ENCODE peak calls at places on chromosome 10, in six cellular contexts. F is HCT116, W is OCI-LY7, T is ascending aorta, O is epithelial cell of esophagus, U is NB4. C is an unnamed sample.
A peak's percentile ranks its signal among the peaks of the same experiment; 100 is the strongest.

GRCh38 chr10:72509951-72510350 is 115.9 kb downstream of the MICU1 start:
- DNase-seq in F (no peak), W (no peak), T (no peak), O (no peak), U (peak; percentile 76), C (no peak)

GRCh38 chr10:111835562-111835961 is 348.0 kb downstream of the GPAM start:
- DNase-seq in F (no peak), W (no peak), T (no peak), O (peak; percentile 1), U (no peak), C (no peak)

GRCh38 chr10:24408365-24408764 is 199.4 kb downstream of the KIAA1217 start:
- DNase-seq in F (no peak), W (no peak), T (no peak), O (no peak), U (no peak), C (no peak)

GRCh38 chr10:130455791-130456190 is 319.6 kb downstream of the GLRX3 start:
- DNase-seq in F (no peak), W (no peak), T (no peak), O (no peak), U (no peak), C (no peak)

GRCh38 chr10:58023341-58024073 is 244.2 kb downstream of the IPMK start:
- DNase-seq in F (no peak), W (no peak), T (no peak), O (peak; percentile 81), U (no peak), C (no peak)

GRCh38 chr10:70836319-70836718 is 20.6 kb downstream of the SGPL1 start:
- DNase-seq in F (no peak), W (no peak), T (no peak), O (no peak), U (no peak), C (no peak)

GRCh38 chr10:21500578-21500910 is 24.9 kb downstream of the SKIDA1 start:
- DNase-seq in F (no peak), W (no peak), T (no peak), O (no peak), U (no peak), C (no peak)

GRCh38 chr10:31419394-31420063 is 100.5 kb downstream of the ZEB1 start:
- DNase-seq in F (no peak), W (no peak), T (no peak), O (peak; percentile 16), U (peak; percentile 4), C (no peak)

GRCh38 chr10:48465860-48466521 is 138.9 kb downstream of the ARHGAP22 start:
- DNase-seq in F (no peak), W (no peak), T (peak; percentile 44), O (peak; percentile 35), U (no peak), C (no peak)

GRCh38 chr10:127486355-127486754 is 62.8 kb upstream of the NPS start:
- DNase-seq in F (no peak), W (no peak), T (no peak), O (no peak), U (no peak), C (no peak)

GRCh38 chr10:96565774-96566173 is 21.0 kb downstream of the TM9SF3 start:
- DNase-seq in F (no peak), W (no peak), T (no peak), O (no peak), U (no peak), C (no peak)

GRCh38 chr10:68633816-68634466 is 73.8 kb downstream of the TET1 start:
- DNase-seq in F (no peak), W (no peak), T (peak; percentile 5), O (no peak), U (no peak), C (peak; percentile 12)

GRCh38 chr10:43844236-43844635 is 195.6 kb upstream of the ZNF32 start:
- DNase-seq in F (no peak), W (no peak), T (no peak), O (no peak), U (no peak), C (no peak)

GRCh38 chr10:111379521-111379920 is 302.7 kb downstream of the ADRA2A start:
- DNase-seq in F (no peak), W (no peak), T (no peak), O (no peak), U (no peak), C (no peak)

GRCh38 chr10:44761076-44761475 is 150.1 kb upstream of the TMEM72 start:
- DNase-seq in F (no peak), W (no peak), T (no peak), O (no peak), U (no peak), C (no peak)

GRCh38 chr10:59362991-59363390 is 642 bp upstream of the FAM13C start:
- DNase-seq in F (no peak), W (no peak), T (peak; percentile 84), O (peak; percentile 70), U (no peak), C (no peak)

GRCh38 chr10:3766046-3766761 is 18.8 kb downstream of the KLF6 start:
- DNase-seq in F (no peak), W (no peak), T (peak; percentile 31), O (peak; percentile 89), U (no peak), C (no peak)

GRCh38 chr10:59995862-59996261 is 89.5 kb upstream of the CCDC6 start:
- DNase-seq in F (no peak), W (no peak), T (no peak), O (peak; percentile 71), U (no peak), C (no peak)

GRCh38 chr10:12333382-12334185 is 15.8 kb upstream of the CAMK1D start:
- DNase-seq in F (peak; percentile 78), W (no peak), T (peak; percentile 96), O (peak; percentile 97), U (peak; percentile 83), C (peak; percentile 83)

GRCh38 chr10:62188021-62188616 is 80.5 kb downstream of the RTKN2 start:
- DNase-seq in F (no peak), W (no peak), T (no peak), O (peak; percentile 7), U (no peak), C (no peak)

GRCh38 chr10:71531485-71532446 is 135.0 kb downstream of the CDH23 start:
- DNase-seq in F (no peak), W (peak; percentile 37), T (no peak), O (peak; percentile 13), U (peak; percentile 64), C (peak; percentile 40)

GRCh38 chr10:120422459-120422858 is 34.6 kb upstream of the PLPP4 start:
- DNase-seq in F (no peak), W (no peak), T (no peak), O (peak; percentile 62), U (no peak), C (no peak)

GRCh38 chr10:83248232-83248631 is 891.1 kb upstream of the GHITM start:
- DNase-seq in F (no peak), W (no peak), T (no peak), O (no peak), U (no peak), C (no peak)

GRCh38 chr10:37390901-37391300 is 265.5 kb downstream of the ANKRD30A start:
- DNase-seq in F (no peak), W (no peak), T (no peak), O (no peak), U (peak; percentile 17), C (no peak)

GRCh38 chr10:60963441-60964256 is 19.7 kb upstream of the RHOBTB1 start:
- DNase-seq in F (no peak), W (no peak), T (no peak), O (peak; percentile 70), U (no peak), C (no peak)

GRCh38 chr10:88131561-88132139 is 268.2 kb downstream of the PTEN start:
- DNase-seq in F (no peak), W (no peak), T (peak; percentile 83), O (peak; percentile 89), U (no peak), C (no peak)

GRCh38 chr10:7300327-7300726 is 110.5 kb downstream of the SFMBT2 start:
- DNase-seq in F (no peak), W (no peak), T (no peak), O (no peak), U (no peak), C (no peak)

GRCh38 chr10:30051220-30051619 is 8.2 kb downstream of the JCAD start:
- DNase-seq in F (no peak), W (no peak), T (no peak), O (no peak), U (no peak), C (no peak)

DNA sequence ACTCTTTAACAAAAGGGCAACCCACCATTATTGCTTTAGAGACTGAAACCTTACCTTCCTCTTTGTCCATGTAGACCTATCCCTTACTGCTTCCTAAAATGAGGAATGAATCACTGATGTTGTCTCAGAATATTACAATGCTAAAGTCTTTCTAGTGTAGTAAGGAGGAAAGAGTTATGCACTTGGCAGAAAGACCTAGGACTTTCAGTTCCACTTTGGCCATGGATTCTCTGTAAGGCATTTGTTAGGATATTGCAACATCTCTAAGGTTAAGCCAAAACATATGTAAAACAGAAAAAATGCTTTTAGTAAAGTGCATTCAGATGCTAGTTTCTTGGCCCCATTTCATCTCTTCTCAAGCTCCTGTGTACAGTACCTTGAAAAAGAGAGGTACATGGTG is 230.9 kb downstream of the PARD3 start:
- DNase-seq in F (no peak), W (no peak), T (no peak), O (peak; percentile 74), U (peak; percentile 27), C (no peak)
- H3K4me3 ChIP-seq in F (no peak overlapping the region), W (no peak overlapping the region), T (no peak overlapping the region), O (no peak overlapping the region), U (no peak overlapping the region), C (no peak overlapping the region)

DNA sequence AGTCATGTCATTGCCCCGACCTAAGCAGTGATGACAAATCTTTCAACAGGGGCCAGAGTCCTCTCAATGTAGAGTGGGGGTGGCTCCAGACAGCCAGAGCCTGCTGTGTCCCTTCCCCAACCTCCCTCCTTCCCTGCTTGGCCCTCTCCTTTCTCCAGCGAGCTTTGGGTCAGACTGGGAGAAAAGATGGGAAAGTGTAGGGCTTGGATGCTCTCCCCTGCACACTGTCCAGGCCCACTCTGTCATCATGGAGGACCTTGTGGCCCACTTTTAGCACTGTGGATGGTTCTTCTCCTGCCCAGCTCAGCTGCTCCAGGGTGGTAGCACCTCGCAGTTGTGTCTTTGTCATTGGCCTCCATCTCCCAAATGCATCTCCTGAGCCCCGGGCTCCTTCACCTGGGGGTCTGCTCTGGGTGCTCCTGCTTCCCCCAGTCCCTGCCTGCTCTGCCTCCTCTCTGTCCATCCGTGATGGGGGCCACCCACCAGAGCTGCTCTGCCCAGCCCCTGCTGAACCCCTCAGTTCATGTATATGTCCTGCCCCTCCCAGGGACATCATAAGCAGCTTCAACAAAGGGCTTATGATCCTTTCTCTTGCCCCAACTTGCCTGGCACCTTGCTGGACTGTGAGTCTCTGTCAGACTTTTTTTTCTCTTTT is 37.5 kb downstream of the BTBD16 start:
- DNase-seq in F (no peak), W (no peak), T (no peak), O (peak; percentile 82), U (no peak), C (no peak)
- H3K4me3 ChIP-seq in F (peak overlapping the region; percentile 45), W (peak overlapping the region; percentile 45), T (peak overlapping the region; percentile 40), O (no peak overlapping the region), U (no peak overlapping the region), C (no peak overlapping the region)

GRCh38 chr10:18401416-18402195 is 249.8 kb downstream of the NSUN6 start:
- DNase-seq in F (no peak), W (no peak), T (no peak), O (no peak), U (no peak), C (no peak)
- H3K4me3 ChIP-seq in F (no peak overlapping the region), W (no peak overlapping the region), T (no peak overlapping the region), O (no peak overlapping the region), U (no peak overlapping the region), C (no peak overlapping the region)

DNA sequence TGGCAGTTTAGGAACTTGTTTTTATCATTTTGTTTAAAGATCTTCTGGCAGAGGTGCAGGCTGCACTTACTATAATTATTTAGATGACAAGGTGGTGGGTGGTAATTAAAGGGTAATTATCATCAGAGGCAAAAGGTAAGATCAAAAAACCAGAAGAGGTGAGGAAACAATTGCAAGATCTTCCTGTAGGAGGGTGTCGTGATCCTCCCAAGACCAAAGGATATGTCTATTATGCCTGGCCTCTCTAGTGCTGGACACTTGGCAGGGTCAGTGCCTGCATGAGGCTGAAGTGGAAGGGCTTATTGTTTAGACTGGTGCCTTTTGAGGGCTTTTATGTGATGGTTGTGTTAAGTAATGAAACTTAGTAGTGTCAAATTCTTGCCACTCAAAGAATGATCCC is 1.8 kb upstream of the WAPL start:
- DNase-seq in F (peak; percentile 19), W (peak; percentile 35), T (no peak), O (peak; percentile 24), U (no peak), C (no peak)
- H3K4me3 ChIP-seq in F (peak overlapping the region; percentile 84), W (peak overlapping the region; percentile 93), T (no peak overlapping the region), O (no peak overlapping the region), U (peak overlapping the region; percentile 87), C (no peak overlapping the region)